ENCODE peak calls at places on chromosome 15, in six cellular contexts. G is NB4; O is HCT116; B is RWPE1; F is prostate gland; Y is activated naive CD4-positive, alpha-beta T cell treated with anti-CD3 and anti-CD28 coated beads for 36 hours. C is an unnamed sample.

GRCh38 chr15:83278191-83278590 is 6.3 kb downstream of the BNC1 start:
- DNase-seq in G (no peak), O (no peak), B (peak), F (no peak), Y (no peak), C (peak)

GRCh38 chr15:40511093-40511471 is 40.3 kb downstream of the CHST14 start:
- DNase-seq in G (peak), O (no peak), B (no peak), F (no peak), Y (peak), C (no peak)

GRCh38 chr15:89458440-89458839 is 37.9 kb downstream of the RHCG start:
- DNase-seq in G (no peak), O (no peak), B (no peak), F (no peak), Y (no peak), C (no peak)

GRCh38 chr15:77497108-77497737 is 76.5 kb downstream of the HMG20A start:
- DNase-seq in G (no peak), O (no peak), B (no peak), F (peak), Y (no peak), C (no peak)

GRCh38 chr15:41546846-41547786 is 3.1 kb upstream of the RPAP1 start:
- DNase-seq in G (no peak), O (peak), B (no peak), F (no peak), Y (no peak), C (no peak)

GRCh38 chr15:100631831-100632230 is 29.4 kb downstream of the ASB7 start:
- DNase-seq in G (no peak), O (no peak), B (no peak), F (no peak), Y (no peak), C (no peak)

GRCh38 chr15:79310612-79310984 is 314 bp upstream of the TMED3 start:
- DNase-seq in G (no peak), O (no peak), B (no peak), F (no peak), Y (peak), C (no peak)

GRCh38 chr15:84081391-84082168 is 154.0 kb upstream of the GOLGA6L4 start:
- DNase-seq in G (no peak), O (no peak), B (no peak), F (no peak), Y (no peak), C (no peak)

GRCh38 chr15:29887719-29888118 is 65.5 kb upstream of the TJP1 start:
- DNase-seq in G (no peak), O (no peak), B (no peak), F (no peak), Y (no peak), C (no peak)

GRCh38 chr15:25734680-25735355 is 128.3 kb downstream of the ATP10A start:
- DNase-seq in G (no peak), O (no peak), B (no peak), F (no peak), Y (no peak), C (no peak)

GRCh38 chr15:36601497-36601932 is 22.1 kb downstream of the CDIN1 start:
- DNase-seq in G (no peak), O (no peak), B (peak), F (no peak), Y (no peak), C (peak)

GRCh38 chr15:59998256-59999063 is 5.7 kb upstream of the FOXB1 start:
- DNase-seq in G (no peak), O (no peak), B (no peak), F (no peak), Y (no peak), C (no peak)

GRCh38 chr15:83108266-83109219 is 1.1 kb downstream of the TM6SF1 start:
- DNase-seq in G (peak), O (no peak), B (no peak), F (no peak), Y (peak), C (no peak)

GRCh38 chr15:70788114-70789049 is 25.0 kb upstream of the UACA start:
- DNase-seq in G (no peak), O (peak), B (no peak), F (no peak), Y (no peak), C (no peak)

GRCh38 chr15:26667222-26667988 is 105.5 kb downstream of the GABRB3 start:
- DNase-seq in G (no peak), O (no peak), B (no peak), F (peak), Y (no peak), C (no peak)

GRCh38 chr15:48052871-48053383 is 67.9 kb upstream of the SLC24A5 start:
- DNase-seq in G (no peak), O (no peak), B (peak), F (no peak), Y (no peak), C (no peak)

GRCh38 chr15:57245130-57245529 is 131.2 kb upstream of the CGNL1 start:
- DNase-seq in G (no peak), O (no peak), B (no peak), F (no peak), Y (no peak), C (no peak)

GRCh38 chr15:52780172-52780980 is 9.8 kb downstream of the ONECUT1 start:
- DNase-seq in G (peak), O (peak), B (peak), F (peak), Y (peak), C (no peak)

GRCh38 chr15:65330934-65331645 is 26.6 kb downstream of the RNU5B-1 start:
- DNase-seq in G (no peak), O (no peak), B (no peak), F (no peak), Y (no peak), C (no peak)

GRCh38 chr15:62569460-62570404 is 404.6 kb upstream of the C2CD4B start:
- DNase-seq in G (peak), O (no peak), B (peak), F (peak), Y (no peak), C (no peak)

GRCh38 chr15:101295607-101296225 is 668 bp upstream of the SNRPA1 start:
- DNase-seq in G (no peak), O (no peak), B (peak), F (no peak), Y (peak), C (no peak)

GRCh38 chr15:89492111-89492641 is 4.2 kb downstream of the RHCG start:
- DNase-seq in G (peak), O (no peak), B (peak), F (no peak), Y (peak), C (no peak)

GRCh38 chr15:92595506-92596337 is 59.9 kb downstream of the FAM174B start:
- DNase-seq in G (no peak), O (no peak), B (no peak), F (no peak), Y (no peak), C (no peak)

GRCh38 chr15:63803106-63803886 is 30.5 kb downstream of the HERC1 start:
- DNase-seq in G (no peak), O (no peak), B (no peak), F (no peak), Y (no peak), C (no peak)

GRCh38 chr15:78968539-78969271 is 23.9 kb upstream of the CTSH start:
- DNase-seq in G (no peak), O (no peak), B (peak), F (no peak), Y (no peak), C (no peak)

GRCh38 chr15:78928616-78929093 is 16.2 kb downstream of the CTSH start:
- DNase-seq in G (no peak), O (no peak), B (no peak), F (no peak), Y (no peak), C (no peak)

GRCh38 chr15:51600114-51600513 is 22.5 kb downstream of the DMXL2 start:
- DNase-seq in G (peak), O (peak), B (peak), F (no peak), Y (no peak), C (peak)

GRCh38 chr15:74449643-74450205 is 11.2 kb downstream of the UBL7 start:
- DNase-seq in G (no peak), O (no peak), B (no peak), F (no peak), Y (no peak), C (no peak)

GRCh38 chr15:86623236-86623635 is 543.6 kb downstream of the AGBL1 start:
- DNase-seq in G (no peak), O (no peak), B (no peak), F (no peak), Y (no peak), C (no peak)

GRCh38 chr15:81071130-81071529 is 62.9 kb upstream of the CFAP161 start:
- DNase-seq in G (no peak), O (no peak), B (no peak), F (no peak), Y (no peak), C (no peak)

C was measured in keratinocyte.